ENCODE peak calls at places on chromosome 21, in seven cellular contexts. M is T-helper 2 cell; P is Right ventricle myocardium inferior; H is activated CD4-positive, alpha-beta T cell treated with anti-CD3 and anti-CD28 coated beads for 36 hours; F is CD8-positive, alpha-beta memory T cell; D is iris pigment epithelial cell; T is HepG2. J is an unnamed sample.
A peak's percentile ranks its signal among the peaks of the same experiment; 100 is the strongest.

GRCh38 chr21:44458971-44459711 is 3.8 kb downstream of the LRRC3 start:
- DNase-seq in M (no peak), P (peak; percentile 11), H (no peak), F (no peak), D (no peak), T (no peak), J (no peak)

GRCh38 chr21:42308914-42309752 is 6.1 kb downstream of the TFF3 start:
- DNase-seq in M (no peak), P (no peak), H (no peak), F (no peak), D (no peak), T (no peak), J (no peak)

GRCh38 chr21:33684068-33684467 is 41.8 kb downstream of the ITSN1 start:
- DNase-seq in M (no peak), P (no peak), H (no peak), F (no peak), D (no peak), T (no peak), J (no peak)

GRCh38 chr21:43988506-43989230 is 23.4 kb upstream of the TRAPPC10 start:
- DNase-seq in M (no peak), P (no peak), H (no peak), F (no peak), D (no peak), T (no peak), J (no peak)

GRCh38 chr21:45867041-45867630 is 114.4 kb upstream of the COL6A1 start:
- DNase-seq in M (no peak), P (no peak), H (no peak), F (no peak), D (no peak), T (no peak), J (no peak)

GRCh38 chr21:38729745-38730401 is 75.9 kb upstream of the ETS2 start:
- DNase-seq in M (no peak), P (no peak), H (no peak), F (no peak), D (no peak), T (no peak), J (no peak)

GRCh38 chr21:32414579-32415358 is 2.3 kb downstream of the EVA1C start:
- DNase-seq in M (no peak), P (no peak), H (peak; percentile 14), F (no peak), D (peak; percentile 62), T (no peak), J (no peak)

GRCh38 chr21:26194811-26195251 is 24.3 kb upstream of the APP start:
- DNase-seq in M (no peak), P (no peak), H (no peak), F (no peak), D (peak; percentile 30), T (no peak), J (no peak)

GRCh38 chr21:37564924-37565529 is 198.5 kb downstream of the DYRK1A start:
- DNase-seq in M (no peak), P (no peak), H (no peak), F (no peak), D (peak; percentile 21), T (peak; percentile 34), J (no peak)

GRCh38 chr21:32136546-32136945 is 142.3 kb downstream of the MIS18A start:
- DNase-seq in M (no peak), P (no peak), H (no peak), F (no peak), D (no peak), T (no peak), J (no peak)

GRCh38 chr21:26453258-26453657 is 119.8 kb downstream of the CYYR1 start:
- DNase-seq in M (no peak), P (no peak), H (no peak), F (no peak), D (no peak), T (no peak), J (no peak)

GRCh38 chr21:23936224-23936623 is 1671.1 kb downstream of the MRPL39 start:
- DNase-seq in M (no peak), P (no peak), H (peak; percentile 13), F (no peak), D (peak; percentile 10), T (no peak), J (peak; percentile 15)

GRCh38 chr21:43779660-43780059 is 3.6 kb upstream of the CSTB start:
- DNase-seq in M (no peak), P (peak; percentile 52), H (no peak), F (no peak), D (no peak), T (no peak), J (no peak)

GRCh38 chr21:44572959-44573583 is 458 bp upstream of the KRTAP10-4 start:
- DNase-seq in M (no peak), P (no peak), H (no peak), F (no peak), D (peak; percentile 7), T (peak; percentile 43), J (no peak)

GRCh38 chr21:25809013-25809412 is 74.2 kb downstream of the GABPA start:
- DNase-seq in M (no peak), P (no peak), H (peak; percentile 38), F (no peak), D (peak; percentile 9), T (no peak), J (no peak)

GRCh38 chr21:44511938-44512275 is 28.1 kb downstream of the KRTAP10-1 start:
- DNase-seq in M (no peak), P (no peak), H (no peak), F (no peak), D (no peak), T (no peak), J (no peak)

GRCh38 chr21:37557261-37557950 is 190.8 kb downstream of the DYRK1A start:
- DNase-seq in M (no peak), P (no peak), H (no peak), F (no peak), D (no peak), T (peak; percentile 28), J (no peak)

GRCh38 chr21:38081663-38082062 is 165.4 kb upstream of the KCNJ6 start:
- DNase-seq in M (no peak), P (no peak), H (no peak), F (no peak), D (no peak), T (no peak), J (no peak)

GRCh38 chr21:36190736-36191135 is 34.1 kb downstream of the DOP1B start:
- DNase-seq in M (no peak), P (no peak), H (no peak), F (no peak), D (no peak), T (no peak), J (no peak)

GRCh38 chr21:46048926-46049889 is 48.7 kb upstream of the COL6A2 start:
- DNase-seq in M (no peak), P (peak; percentile 89), H (no peak), F (no peak), D (peak; percentile 99), T (no peak), J (no peak)

GRCh38 chr21:31173881-31174555 is 135.7 kb upstream of the KRTAP19-8 start:
- DNase-seq in M (no peak), P (no peak), H (peak; percentile 83), F (no peak), D (no peak), T (no peak), J (no peak)

GRCh38 chr21:31156662-31157061 is 118.4 kb upstream of the KRTAP19-8 start:
- DNase-seq in M (no peak), P (no peak), H (no peak), F (no peak), D (no peak), T (no peak), J (no peak)

GRCh38 chr21:45288441-45288841 is 746 bp upstream of the POFUT2 start:
- DNase-seq in M (no peak), P (no peak), H (no peak), F (no peak), D (no peak), T (no peak), J (no peak)

GRCh38 chr21:39269620-39270019 is 43.8 kb downstream of the BRWD1 start:
- DNase-seq in M (no peak), P (no peak), H (no peak), F (no peak), D (no peak), T (no peak), J (no peak)

GRCh38 chr21:16040601-16041000 is 310.8 kb downstream of the USP25 start:
- DNase-seq in M (no peak), P (no peak), H (no peak), F (no peak), D (peak; percentile 65), T (peak; percentile 2), J (no peak)

GRCh38 chr21:14482165-14482564 is 64.0 kb downstream of the SAMSN1 start:
- DNase-seq in M (no peak), P (no peak), H (peak; percentile 21), F (no peak), D (no peak), T (no peak), J (no peak)

GRCh38 chr21:33036430-33037162 is 10.9 kb downstream of the OLIG2 start:
- DNase-seq in M (no peak), P (no peak), H (peak; percentile 35), F (no peak), D (peak; percentile 64), T (no peak), J (no peak)

GRCh38 chr21:42844411-42845113 is 34.8 kb downstream of the WDR4 start:
- DNase-seq in M (no peak), P (peak; percentile 73), H (no peak), F (no peak), D (no peak), T (no peak), J (no peak)

GRCh38 chr21:39263372-39263771 is 50.1 kb downstream of the BRWD1 start:
- DNase-seq in M (no peak), P (no peak), H (no peak), F (no peak), D (peak; percentile 32), T (no peak), J (no peak)

GRCh38 chr21:44822484-44823178 is 4.8 kb upstream of the SUMO3 start:
- DNase-seq in M (no peak), P (no peak), H (no peak), F (no peak), D (no peak), T (no peak), J (no peak)

GRCh38 chr21:25967566-25968438 is 202.8 kb downstream of the APP start:
- DNase-seq in M (no peak), P (no peak), H (peak; percentile 7), F (no peak), D (peak; percentile 66), T (no peak), J (no peak)

GRCh38 chr21:42013901-42014300 is 3.7 kb upstream of the ZBTB21 start:
- DNase-seq in M (no peak), P (no peak), H (no peak), F (no peak), D (no peak), T (no peak), J (no peak)

GRCh38 chr21:25848309-25848708 is 113.5 kb downstream of the GABPA start:
- DNase-seq in M (no peak), P (no peak), H (no peak), F (no peak), D (no peak), T (no peak), J (no peak)

GRCh38 chr21:45801989-45802388 is 158.5 kb downstream of the PCBP3 start:
- DNase-seq in M (no peak), P (no peak), H (no peak), F (no peak), D (no peak), T (no peak), J (no peak)

GRCh38 chr21:44425307-44425894 is 29.9 kb upstream of the LRRC3 start:
- DNase-seq in M (no peak), P (peak; percentile 43), H (peak; percentile 15), F (no peak), D (no peak), T (no peak), J (no peak)

GRCh38 chr21:35034203-35034926 is 14.7 kb downstream of the RUNX1 start:
- DNase-seq in M (no peak), P (no peak), H (peak; percentile 63), F (no peak), D (no peak), T (no peak), J (no peak)

GRCh38 chr21:17925000-17925610 is 105.9 kb upstream of the C21orf91 start:
- DNase-seq in M (no peak), P (no peak), H (peak; percentile 67), F (peak; percentile 14), D (peak; percentile 46), T (peak; percentile 63), J (peak; percentile 56)

GRCh38 chr21:46319192-46319591 is 4.5 kb downstream of the C21orf58 start:
- DNase-seq in M (no peak), P (no peak), H (no peak), F (no peak), D (no peak), T (no peak), J (no peak)

J was measured in HuH-7.